ENCODE peak calls at places on chromosomes 4 and X, in seven cellular contexts. T, P, C, A, O, B and Y are unnamed samples.

GRCh38 chr4:581753-582361 is 5.8 kb upstream of the TMEM271 start:
- DNase-seq in P (no peak), B (no peak), O (no peak), T (no peak), A (no peak), C (no peak), Y (no peak)

GRCh38 chr4:8192748-8193738 is 6.0 kb upstream of the SH3TC1 start:
- DNase-seq in P (no peak), C (peak), B (no peak), O (peak), T (peak), A (no peak), Y (no peak)

GRCh38 chr4:98583265-98583664 is 75.1 kb downstream of the TSPAN5 start:
- DNase-seq in T (no peak), A (no peak), O (no peak), B (no peak), P (no peak), C (no peak), Y (no peak)

GRCh38 chr4:95508421-95508820 is 40.4 kb downstream of the UNC5C start:
- DNase-seq in O (no peak), T (peak), C (peak), A (no peak), P (no peak), B (no peak), Y (no peak)

GRCh38 chrX:56233682-56234081 is 1.5 kb downstream of the KLF8 start:
- DNase-seq in P (peak), A (peak), O (peak), C (peak), B (peak), T (no peak), Y (no peak)

GRCh38 chr4:26030260-26030667 is 116.2 kb downstream of the SMIM20 start:
- DNase-seq in O (peak), P (peak), C (no peak), A (peak), T (no peak), B (peak), Y (peak)

GRCh38 chr4:91064157-91064853 is 937.1 kb downstream of the CCSER1 start:
- DNase-seq in O (peak), C (peak), A (peak), B (peak), T (no peak), P (no peak), Y (peak)

GRCh38 chr4:98377626-98378025 is 116.4 kb downstream of the RAP1GDS1 start:
- DNase-seq in B (no peak), O (no peak), T (peak), P (no peak), C (peak), A (no peak), Y (no peak)

GRCh38 chr4:180618396-180618795 is 1624.8 kb upstream of the TENM3 start:
- DNase-seq in P (no peak), A (no peak), O (no peak), C (peak), B (no peak), T (no peak), Y (no peak)

GRCh38 chrX:12758291-12758690 is 32.9 kb upstream of the PRPS2 start:
- DNase-seq in C (no peak), O (no peak), A (no peak), P (no peak), B (no peak), T (no peak), Y (no peak)

GRCh38 chr4:2596153-2596552 is 59.7 kb downstream of the FAM193A start:
- DNase-seq in B (no peak), C (no peak), T (no peak), A (no peak), O (no peak), P (no peak), Y (no peak)

GRCh38 chr4:11904117-11904535 is 475.4 kb upstream of the HS3ST1 start:
- DNase-seq in O (no peak), T (no peak), A (no peak), C (no peak), P (no peak), B (no peak), Y (no peak)

GRCh38 chrX:98203800-98204199 is 1320.1 kb downstream of the RPA4 start:
- DNase-seq in C (no peak), T (no peak), A (no peak), P (no peak), B (no peak), O (peak), Y (no peak)

GRCh38 chr4:165207016-165207430 is 338 bp upstream of the KLHL2 start:
- DNase-seq in O (no peak), P (peak), T (peak), A (peak), B (no peak), C (no peak), Y (peak)

GRCh38 chrX:51847463-51847862 is 46.0 kb upstream of the MAGED1 start:
- DNase-seq in T (no peak), P (no peak), B (no peak), O (no peak), A (peak), C (no peak), Y (no peak)

GRCh38 chrX:16348286-16348685 is 181.0 kb downstream of the MAGEB17 start:
- DNase-seq in A (no peak), P (no peak), T (no peak), C (no peak), B (no peak), O (no peak), Y (no peak)

GRCh38 chr4:108636246-108636645 is 14.2 kb upstream of the OSTC start:
- DNase-seq in P (no peak), O (no peak), A (no peak), C (no peak), T (no peak), B (no peak), Y (no peak)

GRCh38 chrX:2710041-2710471 is 19.0 kb downstream of the CD99 start:
- DNase-seq in B (no peak), P (no peak), C (peak), T (peak), A (peak), O (peak), Y (no peak)

GRCh38 chrX:51905711-51906110 is 12.3 kb downstream of the MAGED1 start:
- DNase-seq in P (no peak), A (no peak), C (no peak), T (no peak), B (no peak), O (peak), Y (no peak)

GRCh38 chrX:21150208-21150607 is 224.0 kb upstream of the CNKSR2 start:
- DNase-seq in A (no peak), C (no peak), P (no peak), T (no peak), B (no peak), O (no peak), Y (no peak)

GRCh38 chr4:147638942-147639341 is 21.7 kb downstream of the TMEM184C start:
- DNase-seq in A (no peak), C (no peak), O (no peak), P (no peak), T (peak), B (no peak), Y (no peak)

GRCh38 chrX:17824980-17825379 is 36.1 kb downstream of the RAI2 start:
- DNase-seq in A (no peak), B (no peak), T (no peak), C (no peak), P (no peak), O (no peak), Y (no peak)

GRCh38 chr4:1210241-1210841 is 38.0 kb upstream of the SPON2 start:
- DNase-seq in T (no peak), P (no peak), B (no peak), A (no peak), C (no peak), O (no peak), Y (no peak)

GRCh38 chrX:52923781-52924241 is 26.7 kb downstream of the FAM156B start:
- DNase-seq in C (peak), B (no peak), A (no peak), O (peak), P (no peak), T (peak), Y (no peak)

GRCh38 chrX:11641368-11641767 is 24.4 kb downstream of the ARHGAP6 start:
- DNase-seq in A (no peak), B (no peak), T (no peak), O (peak), P (no peak), C (no peak), Y (no peak)

GRCh38 chrX:129450123-129450522 is 73.2 kb downstream of the SMARCA1 start:
- DNase-seq in C (no peak), O (no peak), T (no peak), B (no peak), A (no peak), P (no peak), Y (no peak)

GRCh38 chrX:121308276-121308805 is 260.9 kb downstream of the GLUD2 start:
- DNase-seq in T (no peak), A (peak), O (peak), B (no peak), P (peak), C (no peak), Y (no peak)

GRCh38 chrX:40096395-40097091 is 1.2 kb downstream of the BCOR start:
- DNase-seq in C (peak), O (peak), A (peak), P (peak), B (no peak), T (peak), Y (no peak)

GRCh38 chrX:118665204-118665603 is 62.2 kb upstream of the IL13RA1 start:
- DNase-seq in O (no peak), B (no peak), C (no peak), A (no peak), P (no peak), T (no peak), Y (no peak)

GRCh38 chr4:83010522-83011318 is at the start of gene LIN54:
- DNase-seq in A (peak), P (peak), T (peak), O (peak), C (peak), B (peak), Y (peak)

GRCh38 chrX:63513825-63514574 is 162.9 kb upstream of the SPIN4 start:
- DNase-seq in T (peak), C (no peak), A (no peak), P (no peak), B (no peak), O (peak), Y (no peak)

GRCh38 chr4:60743654-60744053 is 456.5 kb upstream of the ADGRL3 start:
- DNase-seq in P (no peak), C (no peak), B (no peak), A (peak), O (peak), T (no peak), Y (no peak)

DNA sequence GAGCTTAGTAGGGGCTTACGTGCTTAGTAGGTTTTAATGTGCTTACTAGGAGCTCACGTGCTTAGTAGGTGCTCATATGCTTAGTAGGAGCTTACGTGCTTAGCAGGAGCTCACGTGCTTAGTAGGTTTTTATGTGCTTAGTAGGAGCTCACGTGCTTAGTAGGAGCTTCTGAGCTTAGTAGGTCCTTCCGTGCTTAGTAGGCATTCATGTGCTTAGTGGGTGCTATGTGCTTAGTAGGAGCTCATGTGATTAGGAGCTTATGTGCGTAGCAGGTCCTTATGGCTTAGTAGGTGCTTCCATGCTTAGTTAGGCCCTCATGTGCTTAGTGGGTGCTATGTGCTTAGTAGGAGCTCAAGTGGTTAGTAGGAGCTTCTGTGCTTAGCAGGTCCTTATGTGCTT is 59.4 kb downstream of the SHOX start:
- DNase-seq in A (no peak), O (no peak), P (no peak), B (no peak), C (no peak), T (no peak), Y (no peak)
- H2AK5ac ChIP-seq in A (no peak), O (no peak), P (no peak), B (peak), C (no peak), T (no peak), Y (no peak)

GRCh38 chr4:158035662-158036195 is 137.1 kb downstream of the GASK1B start:
- DNase-seq in B (no peak), A (no peak), C (no peak), T (no peak), O (no peak), P (no peak), Y (no peak)
- H2AK5ac ChIP-seq in B (no peak), A (no peak), C (no peak), T (no peak), O (no peak), P (no peak), Y (no peak)

DNA sequence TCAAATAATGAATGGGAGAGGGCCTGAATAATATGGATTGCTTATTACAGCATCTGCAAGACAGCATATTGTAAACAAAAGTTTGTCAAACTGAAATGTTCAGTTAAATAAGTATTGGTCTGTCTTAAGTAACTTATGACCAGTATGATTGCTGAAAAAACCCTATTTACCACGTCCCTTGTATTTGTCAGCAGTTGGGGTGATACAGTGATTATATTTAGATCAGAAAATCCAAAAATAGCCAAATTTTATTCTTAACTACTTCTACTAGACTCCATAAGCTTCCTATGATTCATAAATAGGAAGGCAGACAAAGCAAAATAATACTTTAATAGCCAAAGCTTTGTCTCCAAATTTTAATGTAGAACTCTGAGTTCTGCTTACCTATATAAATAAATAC is 45.3 kb downstream of the TBCK start:
- DNase-seq in T (no peak), B (no peak), P (no peak), C (no peak), A (no peak), O (no peak), Y (no peak)
- H2AK5ac ChIP-seq in T (no peak), B (no peak), P (no peak), C (no peak), A (no peak), O (no peak), Y (no peak)

GRCh38 chr4:185648631-185649030 is 113.3 kb upstream of the PDLIM3 start:
- DNase-seq in B (no peak), C (no peak), P (no peak), O (no peak), A (no peak), T (no peak), Y (no peak)
- H2AK5ac ChIP-seq in B (no peak), C (no peak), P (no peak), O (no peak), A (no peak), T (no peak), Y (no peak)

GRCh38 chrX:120200851-120201250 is 42.4 kb downstream of the RHOXF2 start:
- DNase-seq in T (no peak), C (no peak), B (no peak), A (peak), O (no peak), P (peak), Y (no peak)
- H2AK5ac ChIP-seq in T (no peak), C (no peak), B (no peak), A (no peak), O (no peak), P (no peak), Y (no peak)

DNA sequence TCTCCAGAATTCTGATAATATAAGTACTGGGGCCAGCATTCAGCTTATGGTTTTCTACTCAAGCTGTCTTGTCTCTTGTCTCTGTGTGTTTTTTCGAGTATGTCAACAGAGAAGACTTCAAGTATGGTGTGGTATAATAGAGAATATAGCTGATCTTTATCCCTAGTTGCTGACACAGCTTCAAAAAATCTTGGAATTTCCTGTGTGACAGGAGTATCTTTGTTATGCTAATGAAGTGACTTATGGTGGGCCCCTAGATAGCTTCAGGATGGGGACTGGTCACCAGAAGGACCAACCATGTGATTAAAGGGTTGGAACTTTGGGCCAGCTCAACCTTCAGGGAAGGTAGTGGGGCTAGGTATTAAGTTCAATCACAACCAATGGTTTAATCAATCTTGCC is 2.9 kb downstream of the GPRASP3 start:
- DNase-seq in C (no peak), B (no peak), A (peak), T (no peak), P (no peak), O (peak), Y (no peak)
- H2AK5ac ChIP-seq in C (no peak), B (no peak), A (no peak), T (no peak), P (no peak), O (no peak), Y (no peak)

GRCh38 chr4:80446248-80446647 is 110.7 kb downstream of the CFAP299 start:
- DNase-seq in A (no peak), P (no peak), B (no peak), O (no peak), T (no peak), C (no peak), Y (no peak)

GRCh38 chr4:80447493-80447892 is 112.0 kb downstream of the CFAP299 start:
- DNase-seq in T (no peak), A (no peak), C (no peak), B (no peak), O (no peak), P (no peak), Y (no peak)

GRCh38 chr4:80448056-80448455 is 112.5 kb downstream of the CFAP299 start:
- DNase-seq in O (peak), B (no peak), A (no peak), P (no peak), C (no peak), T (peak), Y (no peak)

GRCh38 chr4:80452055-80452454 is 116.5 kb downstream of the CFAP299 start:
- DNase-seq in O (no peak), T (no peak), A (no peak), P (no peak), C (no peak), B (no peak), Y (no peak)

GRCh38 chr4:80446664-80447063 is 111.1 kb downstream of the CFAP299 start:
- DNase-seq in A (no peak), O (peak), C (no peak), B (no peak), T (peak), P (no peak), Y (no peak)
- H2AK5ac ChIP-seq in A (no peak), O (no peak), C (no peak), B (no peak), T (no peak), P (no peak), Y (no peak)

GRCh38 chr4:6115746-6116586 is 84.4 kb downstream of the JAKMIP1 start:
- DNase-seq in T (no peak), C (no peak), B (no peak), A (no peak), O (no peak), P (no peak), Y (no peak)
- H2AK5ac ChIP-seq in T (no peak), C (no peak), B (peak), A (peak), O (no peak), P (no peak), Y (no peak)